ENCODE peak calls at places on chromosomes 7 and 10, in nine cellular contexts. B is A172; D is NCI-H1436; F is stimulated activated CD8-positive, alpha-beta memory T cell treated with anti-CD3 and anti-CD28 coated beads, Interleukin-7, amount 100 ng/mL, for 24 hours; S is NCI-H1092 treated with DMSO at 0.1 percent for 48 hours; R is GM19239; W is NCI-H345; L is stimulated activated naive CD8-positive, alpha-beta T cell treated with anti-CD3 and anti-CD28 coated beads, Interleukin-15, Interleukin-2, amounts not matched to agents 100 U/mL and 50 U/mL, for 24 hours; U is mesendoderm. G is an unnamed sample.

GRCh38 chr7:57579454-57579853 is 129.5 kb downstream of the ZNF716 start:
- DNase-seq in B (no peak), R (no peak), W (no peak), S (no peak), U (no peak), L (no peak), F (no peak), D (no peak), G (no peak)

GRCh38 chr7:141975806-141976523 is 2.4 kb upstream of the TAS2R38 start:
- DNase-seq in S (peak; percentile 91), D (peak; percentile 51), F (peak; percentile 28), U (peak; percentile 86), R (peak; percentile 59), W (peak; percentile 66), B (peak; percentile 59), L (peak; percentile 84), G (peak; percentile 9)

GRCh38 chr10:75860009-75860408 is 428.6 kb downstream of the LRMDA start:
- DNase-seq in R (no peak), S (no peak), W (no peak), L (no peak), B (no peak), F (no peak), U (no peak), D (no peak), G (no peak)

GRCh38 chr7:93913197-93913596 is 6.8 kb downstream of the GNGT1 start:
- DNase-seq in D (no peak), W (no peak), R (no peak), L (no peak), S (no peak), F (no peak), U (no peak), B (no peak), G (no peak)

GRCh38 chr7:120170849-120171248 is 102.1 kb upstream of the KCND2 start:
- DNase-seq in W (no peak), L (no peak), R (no peak), B (no peak), U (no peak), S (no peak), F (no peak), D (no peak), G (no peak)

GRCh38 chr10:96588601-96589419 is 2.0 kb upstream of the TM9SF3 start:
- DNase-seq in S (no peak), B (peak; percentile 87), U (no peak), W (no peak), R (peak; percentile 32), F (no peak), D (no peak), L (no peak), G (no peak)

GRCh38 chr7:135508853-135509588 is 881 bp downstream of the CNOT4 start:
- DNase-seq in S (peak; percentile 55), D (no peak), F (peak; percentile 2), B (peak; percentile 26), R (peak; percentile 8), W (peak; percentile 17), L (peak; percentile 33), U (peak; percentile 61), G (peak; percentile 59)

GRCh38 chr7:13920053-13920697 is 69.3 kb downstream of the ETV1 start:
- DNase-seq in D (peak; percentile 87), L (no peak), W (peak; percentile 90), B (peak; percentile 99), S (peak; percentile 87), R (no peak), F (no peak), U (peak; percentile 40), G (peak; percentile 80)

GRCh38 chr7:617614-618538 is 98.2 kb upstream of the PDGFA start:
- DNase-seq in W (no peak), L (peak; percentile 56), U (no peak), D (no peak), B (no peak), S (no peak), R (no peak), F (no peak), G (no peak)